ENCODE peak calls at places on chromosomes 2 and 18, in seven cellular contexts. One of them, this sample, is unnamed.

GRCh38 chr2:160328748-160329147 is 128.7 kb upstream of the ITGB6 start:
- DNase-seq in SK-N-SH: no peak
- DNase-seq in GM12878: no peak
- DNase-seq in HepG2: no peak
- DNase-seq in HCT116: no peak
- DNase-seq in H1: no peak
- DNase-seq in K562: no peak
- DNase-seq in this sample: no peak

GRCh38 chr2:44053052-44053451 is 57.3 kb upstream of the LRPPRC start:
- DNase-seq in H1: no peak
- DNase-seq in GM12878: no peak
- DNase-seq in HepG2: no peak
- DNase-seq in SK-N-SH: no peak
- DNase-seq in K562: no peak
- DNase-seq in HCT116: no peak
- DNase-seq in this sample: no peak

GRCh38 chr2:72933207-72933606 is 15.9 kb downstream of the EMX1 start:
- DNase-seq in HepG2: no peak
- DNase-seq in GM12878: no peak
- DNase-seq in K562: no peak
- DNase-seq in SK-N-SH: no peak
- DNase-seq in H1: no peak
- DNase-seq in HCT116: no peak
- DNase-seq in this sample: no peak

GRCh38 chr2:239098288-239098970 is 250.5 kb downstream of the TWIST2 start:
- DNase-seq in SK-N-SH: no peak
- DNase-seq in HepG2: no peak
- DNase-seq in GM12878: no peak
- DNase-seq in HCT116: no peak
- DNase-seq in K562: no peak
- DNase-seq in H1: no peak
- DNase-seq in this sample: no peak

GRCh38 chr2:35821675-35822074 is 533.9 kb upstream of the CRIM1 start:
- DNase-seq in SK-N-SH: no peak
- DNase-seq in K562: no peak
- DNase-seq in HCT116: no peak
- DNase-seq in H1: peak
- DNase-seq in HepG2: no peak
- DNase-seq in GM12878: no peak
- DNase-seq in this sample: no peak

GRCh38 chr2:72863046-72863445 is 24.2 kb upstream of the SPR start:
- DNase-seq in SK-N-SH: no peak
- DNase-seq in HepG2: no peak
- DNase-seq in K562: no peak
- DNase-seq in GM12878: no peak
- DNase-seq in HCT116: no peak
- DNase-seq in H1: peak
- DNase-seq in this sample: no peak

GRCh38 chr2:23106232-23106631 is 278.7 kb upstream of the KLHL29 start:
- DNase-seq in GM12878: no peak
- DNase-seq in HCT116: no peak
- DNase-seq in H1: no peak
- DNase-seq in K562: no peak
- DNase-seq in SK-N-SH: no peak
- DNase-seq in HepG2: no peak
- DNase-seq in this sample: no peak

GRCh38 chr18:47750889-47751423 is 179.5 kb downstream of the SMAD2 start:
- DNase-seq in K562: no peak
- DNase-seq in HepG2: no peak
- DNase-seq in SK-N-SH: no peak
- DNase-seq in HCT116: no peak
- DNase-seq in GM12878: no peak
- DNase-seq in H1: no peak
- DNase-seq in this sample: no peak

GRCh38 chr18:13235326-13235937 is 16.9 kb downstream of the LDLRAD4 start:
- DNase-seq in SK-N-SH: no peak
- DNase-seq in HepG2: no peak
- DNase-seq in H1: no peak
- DNase-seq in HCT116: no peak
- DNase-seq in K562: no peak
- DNase-seq in GM12878: no peak
- DNase-seq in this sample: no peak

GRCh38 chr18:48994044-48994651 is 43.4 kb upstream of the SMAD7 start:
- DNase-seq in HepG2: peak
- DNase-seq in GM12878: no peak
- DNase-seq in K562: no peak
- DNase-seq in SK-N-SH: no peak
- DNase-seq in H1: no peak
- DNase-seq in HCT116: no peak
- DNase-seq in this sample: no peak

GRCh38 chr2:168245074-168245825 is 2.1 kb downstream of the STK39 start:
- DNase-seq in HCT116: no peak
- DNase-seq in HepG2: no peak
- DNase-seq in GM12878: no peak
- DNase-seq in SK-N-SH: no peak
- DNase-seq in K562: no peak
- DNase-seq in H1: no peak
- DNase-seq in this sample: no peak

GRCh38 chr2:104853401-104853925 is 452 bp upstream of the POU3F3 start:
- DNase-seq in K562: no peak
- DNase-seq in SK-N-SH: peak
- DNase-seq in HCT116: no peak
- DNase-seq in HepG2: no peak
- DNase-seq in GM12878: no peak
- DNase-seq in H1: no peak
- DNase-seq in this sample: no peak

GRCh38 chr2:30115141-30115980 is 31.4 kb upstream of the YPEL5 start:
- DNase-seq in K562: peak
- DNase-seq in H1: peak
- DNase-seq in GM12878: peak
- DNase-seq in SK-N-SH: peak
- DNase-seq in HepG2: peak
- DNase-seq in HCT116: peak
- DNase-seq in this sample: peak

GRCh38 chr18:23232331-23232730 is 97.0 kb downstream of the CABLES1 start:
- DNase-seq in HepG2: no peak
- DNase-seq in H1: no peak
- DNase-seq in GM12878: peak
- DNase-seq in SK-N-SH: no peak
- DNase-seq in K562: no peak
- DNase-seq in HCT116: no peak
- DNase-seq in this sample: no peak

GRCh38 chr2:134772493-134773169 is 53.8 kb upstream of the TMEM163 start:
- DNase-seq in HepG2: no peak
- DNase-seq in H1: no peak
- DNase-seq in HCT116: no peak
- DNase-seq in SK-N-SH: no peak
- DNase-seq in GM12878: no peak
- DNase-seq in K562: no peak
- DNase-seq in this sample: no peak

GRCh38 chr2:230974096-230974913 is 21.6 kb upstream of the SPATA3 start:
- DNase-seq in SK-N-SH: no peak
- DNase-seq in HCT116: no peak
- DNase-seq in H1: no peak
- DNase-seq in GM12878: peak
- DNase-seq in HepG2: no peak
- DNase-seq in K562: no peak
- DNase-seq in this sample: no peak

DNA sequence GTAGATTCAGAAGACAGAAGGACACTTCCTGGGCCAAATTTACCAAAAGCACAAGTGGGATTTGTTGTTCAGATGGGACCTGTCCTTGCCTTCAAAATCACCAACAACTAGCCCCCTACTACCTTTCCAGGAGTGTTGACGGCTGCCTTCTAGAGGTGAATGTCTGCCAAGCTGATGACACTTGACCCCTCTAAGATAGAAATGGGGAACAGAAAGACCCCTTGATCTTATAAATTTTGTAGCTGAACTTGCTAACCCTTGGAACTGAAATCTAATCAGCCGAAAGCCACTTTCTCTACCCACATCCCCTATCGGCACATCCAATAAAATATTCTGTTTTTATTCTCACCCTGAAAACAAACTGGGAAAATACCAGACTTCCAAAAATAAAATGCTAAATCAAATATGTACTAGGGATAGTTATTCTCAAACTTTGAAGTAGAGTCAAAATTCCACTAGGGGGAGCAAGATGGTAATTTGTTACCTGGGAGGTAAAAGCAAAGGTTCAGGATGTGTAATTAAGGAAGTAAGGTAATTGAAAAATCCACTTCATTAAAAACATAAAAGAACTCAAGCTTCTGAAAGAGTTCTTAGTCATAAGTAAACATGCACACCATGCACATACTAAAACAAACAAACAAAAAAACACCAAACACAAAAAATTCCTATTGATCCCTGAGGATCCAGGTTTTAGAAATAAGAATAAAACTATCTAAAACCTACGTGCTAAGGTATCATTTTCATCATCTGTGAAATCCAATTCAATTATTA is 119.2 kb downstream of the ANKRD44 start:
- DNase-seq in SK-N-SH: peak
- DNase-seq in HCT116: peak
- DNase-seq in K562: peak
- DNase-seq in HepG2: peak
- DNase-seq in GM12878: no peak
- DNase-seq in H1: no peak
- DNase-seq in this sample: peak
- TF ChIP-seq JUND in SK-N-SH: no peak
- TF ChIP-seq JUND in HCT116: no peak
- TF ChIP-seq JUND in K562: no peak
- TF ChIP-seq JUND in HepG2: no peak
- TF ChIP-seq JUND in GM12878: no peak
- TF ChIP-seq JUND in H1: no peak
- TF ChIP-seq JUND in this sample: no peak

DNA sequence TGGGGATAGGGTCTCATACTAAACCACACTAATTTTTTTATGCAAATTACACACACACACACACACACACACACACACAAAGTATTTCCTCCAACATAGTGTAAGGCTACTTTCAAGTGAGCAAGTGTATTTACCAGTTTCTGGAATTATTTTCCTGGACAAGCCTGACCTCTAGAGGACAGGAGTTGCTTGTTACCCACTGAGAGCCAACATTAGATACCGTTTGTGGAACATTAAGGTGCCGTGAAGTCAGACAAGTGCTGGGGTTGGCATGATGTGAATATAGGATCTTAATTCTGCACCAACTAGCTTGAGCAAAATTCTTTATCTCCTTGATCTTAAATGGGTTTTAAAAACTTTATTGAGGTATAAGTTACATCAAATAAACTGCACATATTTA is 39.3 kb upstream of the SERPINB2 start:
- DNase-seq in H1: no peak
- DNase-seq in HCT116: peak
- DNase-seq in SK-N-SH: peak
- DNase-seq in K562: peak
- DNase-seq in HepG2: peak
- DNase-seq in GM12878: no peak
- DNase-seq in this sample: peak
- TF ChIP-seq JUND in H1: no peak
- TF ChIP-seq JUND in HCT116: no peak
- TF ChIP-seq JUND in SK-N-SH: no peak
- TF ChIP-seq JUND in K562: no peak
- TF ChIP-seq JUND in HepG2: no peak
- TF ChIP-seq JUND in GM12878: no peak
- TF ChIP-seq JUND in this sample: no peak

DNA sequence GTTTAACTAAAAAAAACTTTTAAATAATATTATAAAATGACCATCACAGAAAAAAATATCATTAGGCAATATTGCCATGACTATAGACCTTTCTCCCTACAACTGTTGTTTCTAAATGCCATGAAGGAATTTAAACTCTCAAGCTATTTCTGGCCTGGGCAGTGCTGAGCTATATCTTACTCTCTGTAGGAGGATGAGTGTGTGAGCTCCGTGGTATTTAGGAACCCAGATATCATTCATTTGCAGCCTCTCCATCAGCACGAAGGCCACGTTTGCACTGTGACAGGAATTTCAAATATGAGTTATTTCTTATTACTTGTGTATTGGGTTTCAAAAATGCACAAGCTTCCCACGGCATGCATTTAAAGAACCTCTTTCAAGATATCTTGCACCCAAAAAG is 35.0 kb upstream of the SOX11 start:
- DNase-seq in HCT116: no peak
- DNase-seq in GM12878: no peak
- DNase-seq in HepG2: no peak
- DNase-seq in SK-N-SH: no peak
- DNase-seq in H1: no peak
- DNase-seq in K562: no peak
- DNase-seq in this sample: no peak
- TF ChIP-seq JUND in HCT116: no peak
- TF ChIP-seq JUND in GM12878: no peak
- TF ChIP-seq JUND in HepG2: no peak
- TF ChIP-seq JUND in SK-N-SH: no peak
- TF ChIP-seq JUND in H1: no peak
- TF ChIP-seq JUND in K562: no peak
- TF ChIP-seq JUND in this sample: no peak

GRCh38 chr2:19120181-19120580 is 238.2 kb downstream of the OSR1 start:
- DNase-seq in H1: no peak
- DNase-seq in HCT116: no peak
- DNase-seq in HepG2: no peak
- DNase-seq in GM12878: no peak
- DNase-seq in K562: no peak
- DNase-seq in SK-N-SH: no peak
- DNase-seq in this sample: no peak

GRCh38 chr2:19116918-19117317 is 241.5 kb downstream of the OSR1 start:
- DNase-seq in HepG2: no peak
- DNase-seq in SK-N-SH: no peak
- DNase-seq in HCT116: no peak
- DNase-seq in H1: no peak
- DNase-seq in K562: no peak
- DNase-seq in GM12878: no peak
- DNase-seq in this sample: no peak

GRCh38 chr2:19122220-19122619 is 236.2 kb downstream of the OSR1 start:
- DNase-seq in H1: no peak
- DNase-seq in GM12878: no peak
- DNase-seq in SK-N-SH: no peak
- DNase-seq in HCT116: no peak
- DNase-seq in K562: no peak
- DNase-seq in HepG2: no peak
- DNase-seq in this sample: no peak

GRCh38 chr2:19120941-19121750 is 237.3 kb downstream of the OSR1 start:
- DNase-seq in HepG2: peak
- DNase-seq in H1: no peak
- DNase-seq in HCT116: peak
- DNase-seq in GM12878: no peak
- DNase-seq in SK-N-SH: no peak
- DNase-seq in K562: no peak
- DNase-seq in this sample: no peak

GRCh38 chr2:19119326-19120001 is 239.0 kb downstream of the OSR1 start:
- DNase-seq in H1: no peak
- DNase-seq in GM12878: no peak
- DNase-seq in K562: no peak
- DNase-seq in SK-N-SH: no peak
- DNase-seq in HepG2: peak
- DNase-seq in HCT116: no peak
- DNase-seq in this sample: no peak
- TF ChIP-seq JUND in H1: no peak
- TF ChIP-seq JUND in GM12878: no peak
- TF ChIP-seq JUND in K562: no peak
- TF ChIP-seq JUND in SK-N-SH: no peak
- TF ChIP-seq JUND in HepG2: no peak
- TF ChIP-seq JUND in HCT116: no peak
- TF ChIP-seq JUND in this sample: no peak